ENCODE peak calls at places on chromosomes 12 and 14, in ten cellular contexts. E is transverse colon; Y is CD4-positive, alpha-beta T cell; N is A549; H is OCI-LY7; D is psoas muscle; R is astrocyte of the cerebellum; S is WTC11; L is NB4; J is lower leg skin. A is an unnamed sample.

GRCh38 chr12:80684077-80684495 is 23.3 kb upstream of the MYF6 start:
- DNase-seq in L (no peak), Y (no peak), R (no peak), D (no peak), N (no peak), S (peak; percentile 48), J (no peak), E (no peak), H (no peak), A (no peak)

GRCh38 chr12:58346032-58346632 is 404.8 kb downstream of the ATP23 start:
- DNase-seq in S (no peak), Y (no peak), N (peak; percentile 46), L (peak; percentile 43), R (peak; percentile 38), J (no peak), D (no peak), H (peak; percentile 45), E (no peak), A (no peak)

GRCh38 chr12:107760207-107760816 is 625 bp downstream of the PRDM4 start:
- DNase-seq in E (peak; percentile 42), S (peak; percentile 30), R (no peak), D (no peak), L (peak; percentile 61), H (peak; percentile 55), N (peak; percentile 26), Y (peak; percentile 20), J (peak; percentile 85), A (no peak)

GRCh38 chr12:111807232-111807631 is 34.8 kb upstream of the MAPKAPK5 start:
- DNase-seq in R (no peak), J (no peak), S (no peak), N (no peak), H (no peak), D (no peak), E (peak; percentile 39), Y (no peak), L (no peak), A (no peak)

GRCh38 chr12:117152793-117153775 is 37.2 kb downstream of the FBXO21 start:
- DNase-seq in H (no peak), R (no peak), Y (no peak), J (peak; percentile 72), N (no peak), S (no peak), L (peak; percentile 42), D (no peak), E (no peak), A (no peak)

GRCh38 chr14:34833545-34834523 is 41.3 kb downstream of the BAZ1A start:
- DNase-seq in D (no peak), E (no peak), H (no peak), R (no peak), J (no peak), L (peak; percentile 60), N (no peak), S (no peak), Y (no peak), A (no peak)

GRCh38 chr14:102498005-102498677 is 11.4 kb downstream of the ANKRD9 start:
- DNase-seq in J (no peak), Y (no peak), H (no peak), D (peak; percentile 68), N (peak; percentile 32), L (peak; percentile 33), E (peak; percentile 60), R (no peak), S (peak; percentile 68), A (no peak)

GRCh38 chr14:104685216-104685997 is 4.0 kb upstream of the INF2 start:
- DNase-seq in R (no peak), E (no peak), L (peak; percentile 40), N (peak; percentile 65), J (no peak), H (peak; percentile 47), Y (no peak), D (peak; percentile 10), S (no peak), A (no peak)

GRCh38 chr14:45120109-45120508 is 14.2 kb downstream of the FKBP3 start:
- DNase-seq in J (no peak), E (no peak), R (no peak), L (peak; percentile 24), D (no peak), H (no peak), Y (no peak), N (no peak), S (no peak), A (no peak)

GRCh38 chr12:41959271-41959670 is 185.4 kb downstream of the GXYLT1 start:
- DNase-seq in N (no peak), J (no peak), E (no peak), H (no peak), Y (no peak), D (no peak), S (no peak), L (no peak), R (no peak), A (no peak)

GRCh38 chr14:81164167-81164774 is 56.5 kb downstream of the GTF2A1 start:
- DNase-seq in N (peak; percentile 82), S (peak; percentile 84), R (peak; percentile 45), D (no peak), H (peak; percentile 75), L (peak; percentile 90), E (peak; percentile 49), Y (peak; percentile 3), J (no peak), A (no peak)

GRCh38 chr12:67477682-67478265 is 170.8 kb upstream of the DYRK2 start:
- DNase-seq in J (no peak), R (no peak), H (no peak), E (no peak), D (no peak), N (no peak), Y (no peak), S (no peak), L (no peak), A (no peak)

GRCh38 chr14:24249230-24250021 is 7.0 kb upstream of the TINF2 start:
- DNase-seq in J (peak; percentile 68), D (no peak), S (no peak), R (no peak), E (peak; percentile 3), N (no peak), L (no peak), Y (no peak), H (no peak), A (no peak)

GRCh38 chr12:122126713-122127597 is 47.1 kb downstream of the IL31 start:
- DNase-seq in L (no peak), R (no peak), E (no peak), J (no peak), D (no peak), H (no peak), N (peak; percentile 77), S (no peak), Y (no peak), A (no peak)
- TF ChIP-seq CTCF in L (no peak), R (no peak), E (no peak), J (no peak), D (peak; percentile 20), H (no peak), N (peak; percentile 67), S (no peak), Y (no peak), A (no peak)

DNA sequence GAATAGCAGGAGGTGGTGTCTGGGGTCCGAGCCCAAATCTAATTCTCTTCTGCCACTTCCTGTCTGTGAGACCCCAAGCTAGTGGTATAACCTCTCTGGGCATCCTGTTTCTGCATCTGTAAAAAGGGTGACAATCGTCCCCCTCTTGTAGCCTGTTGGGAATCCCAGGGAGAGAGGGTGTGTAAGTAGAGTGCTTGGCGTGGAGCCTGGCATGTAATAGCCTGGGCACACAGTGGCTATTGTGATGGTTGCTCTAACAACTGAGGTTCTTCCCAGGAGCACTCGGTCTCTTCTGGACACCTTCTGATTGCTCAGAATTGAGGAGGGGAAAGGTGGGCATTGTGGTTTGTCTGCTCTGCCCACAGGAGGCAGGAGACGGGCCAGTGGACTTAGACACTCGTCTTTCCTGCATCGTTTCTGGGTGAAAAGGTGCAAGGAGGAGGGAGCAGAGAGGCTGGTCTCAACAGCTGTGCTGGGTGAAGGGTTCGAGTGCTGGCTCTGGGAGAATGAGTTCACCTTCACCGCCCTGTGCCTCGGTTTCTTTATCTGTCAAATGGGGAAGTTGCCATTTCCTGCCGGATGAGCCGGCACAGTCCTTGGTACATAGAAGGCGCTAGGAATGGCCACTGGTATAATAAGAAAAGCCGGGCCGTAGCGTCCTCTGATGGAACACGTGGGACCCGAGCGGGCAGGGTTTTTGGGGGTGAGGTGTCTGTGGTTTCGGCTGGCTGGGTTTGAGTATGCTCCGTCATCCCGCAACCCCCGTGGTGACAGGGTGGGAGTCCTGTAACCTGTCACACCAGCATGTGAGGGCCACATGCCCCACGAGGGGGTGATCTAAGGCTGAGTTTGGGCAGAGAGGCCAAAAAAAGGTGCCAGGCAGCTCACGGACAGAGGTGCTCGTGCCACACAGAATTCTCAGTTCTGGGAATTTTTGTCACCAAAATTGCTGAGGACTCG is 7.2 kb downstream of the BCL7A start:
- DNase-seq in R (no peak), H (peak; percentile 65), D (no peak), S (no peak), J (no peak), E (no peak), N (no peak), Y (no peak), L (peak; percentile 40), A (no peak)
- TF ChIP-seq CTCF in R (no peak), H (peak; percentile 49), D (no peak), S (no peak), J (no peak), E (no peak), N (no peak), Y (no peak), L (no peak), A (no peak)

DNA sequence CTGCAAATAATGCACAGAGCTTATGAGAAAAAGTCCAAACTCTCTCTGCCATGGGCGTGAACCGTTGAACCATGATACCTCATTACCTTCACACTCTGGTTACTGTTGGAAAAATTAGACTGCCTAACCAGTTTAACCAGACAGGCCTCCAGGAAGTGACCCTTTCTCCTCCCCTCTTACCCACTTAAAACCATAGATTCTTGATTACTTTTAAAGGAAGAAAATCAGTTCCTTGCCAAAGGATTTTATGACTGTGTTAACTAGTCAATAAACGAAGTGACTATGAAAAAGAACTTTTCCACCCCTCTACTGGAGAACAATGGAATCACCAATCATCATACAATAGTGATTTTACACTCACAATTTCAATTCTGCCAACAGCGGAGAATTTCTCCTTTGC is 254.0 kb upstream of the ATP2B1 start:
- DNase-seq in J (no peak), S (no peak), H (peak; percentile 32), E (peak; percentile 46), L (peak; percentile 12), N (no peak), D (no peak), Y (no peak), R (no peak), A (no peak)
- TF ChIP-seq CTCF in J (no peak), S (no peak), H (peak; percentile 72), E (peak; percentile 48), L (no peak), N (peak; percentile 20), D (no peak), Y (peak; percentile 22), R (peak; percentile 27), A (no peak)

GRCh38 chr12:94261119-94261518 is 112.7 kb downstream of the PLXNC1 start:
- DNase-seq in N (no peak), H (no peak), E (no peak), R (no peak), L (no peak), J (no peak), S (peak; percentile 24), D (no peak), Y (no peak), A (no peak)
- TF ChIP-seq CTCF in N (no peak), H (no peak), E (no peak), R (no peak), L (no peak), J (no peak), S (no peak), D (no peak), Y (no peak), A (no peak)

GRCh38 chr12:22231836-22232235 is 102.7 kb downstream of the ST8SIA1 start:
- DNase-seq in E (no peak), R (no peak), L (no peak), D (no peak), J (no peak), Y (no peak), S (no peak), H (no peak), N (peak; percentile 32), A (no peak)
- TF ChIP-seq CTCF in E (no peak), R (no peak), L (no peak), D (no peak), J (no peak), Y (no peak), S (no peak), H (no peak), N (no peak), A (no peak)

A was measured in AG04449.